ENCODE peak calls at places on chromosomes 12 and 14, in four cellular contexts. M is lung; V is CD8-positive, alpha-beta T cell; U is heart right ventricle. E is an unnamed sample.

GRCh38 chr12:90936230-90937005 is 18.6 kb downstream of the CCER1 start:
- ATAC-seq in M (no peak), V (no peak), U (no peak), E (no peak)

GRCh38 chr14:70152704-70153103 is 36.0 kb downstream of the SLC8A3 start:
- ATAC-seq in M (no peak), V (no peak), U (no peak), E (no peak)

GRCh38 chr12:1598757-1599156 is 4.4 kb upstream of the FBXL14 start:
- ATAC-seq in M (no peak), V (no peak), U (no peak), E (no peak)

GRCh38 chr12:107200394-107200793 is 107.0 kb upstream of the CRY1 start:
- ATAC-seq in M (no peak), V (no peak), U (no peak), E (no peak)

GRCh38 chr12:8823565-8824300 is 1.3 kb downstream of the A2ML1 start:
- ATAC-seq in M (no peak), V (no peak), U (no peak), E (peak)

GRCh38 chr14:61559641-61560201 is 135.6 kb upstream of the HIF1A start:
- ATAC-seq in M (no peak), V (no peak), U (no peak), E (no peak)

GRCh38 chr14:53999061-53999488 is 42.5 kb upstream of the BMP4 start:
- ATAC-seq in M (no peak), V (no peak), U (no peak), E (no peak)

GRCh38 chr12:111359231-111359913 is 9.5 kb downstream of the PHETA1 start:
- ATAC-seq in M (no peak), V (no peak), U (no peak), E (no peak)

GRCh38 chr12:129016159-129016558 is 162.9 kb downstream of the GLT1D1 start:
- ATAC-seq in M (no peak), V (no peak), U (no peak), E (no peak)

GRCh38 chr12:101653030-101653429 is 44.4 kb upstream of the CHPT1 start:
- ATAC-seq in M (no peak), V (no peak), U (no peak), E (no peak)

GRCh38 chr12:67792185-67792584 is 143.6 kb downstream of the DYRK2 start:
- ATAC-seq in M (no peak), V (no peak), U (peak), E (no peak)

GRCh38 chr12:3216726-3217682 is 139.8 kb downstream of the TSPAN9 start:
- ATAC-seq in M (no peak), V (no peak), U (peak), E (no peak)

GRCh38 chr12:38961683-38962082 is 56.3 kb upstream of the CPNE8 start:
- ATAC-seq in M (no peak), V (no peak), U (no peak), E (no peak)

GRCh38 chr12:119322324-119322723 is 12.2 kb upstream of the CCDC60 start:
- ATAC-seq in M (no peak), V (no peak), U (peak), E (no peak)

GRCh38 chr12:71186571-71187288 is 28.9 kb upstream of the TSPAN8 start:
- ATAC-seq in M (no peak), V (no peak), U (no peak), E (no peak)

GRCh38 chr12:71187379-71187778 is 29.6 kb upstream of the TSPAN8 start:
- ATAC-seq in M (no peak), V (no peak), U (no peak), E (no peak)

GRCh38 chr12:71183018-71183417 is 25.2 kb upstream of the TSPAN8 start:
- ATAC-seq in M (no peak), V (no peak), U (peak), E (no peak)

GRCh38 chr12:71178162-71178561 is 20.4 kb upstream of the TSPAN8 start:
- ATAC-seq in M (no peak), V (no peak), U (no peak), E (no peak)

DNA sequence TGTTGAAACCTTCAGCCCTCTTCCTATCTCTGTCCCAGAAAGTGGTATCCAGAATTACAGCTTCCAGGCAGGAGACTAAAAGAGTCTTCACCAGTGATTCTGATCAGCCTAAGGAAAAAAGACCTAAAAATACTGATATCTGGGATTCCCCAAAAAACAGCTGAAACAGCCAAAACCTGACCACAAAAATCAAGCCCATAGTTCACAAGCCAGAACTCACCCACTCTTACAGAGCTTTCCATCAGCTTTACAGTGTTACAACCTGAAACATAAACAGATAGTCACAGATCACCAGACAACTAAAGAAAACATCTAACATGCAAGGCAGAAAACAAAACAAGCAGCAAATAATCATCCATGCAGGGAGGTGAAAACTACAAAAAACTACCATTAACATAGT is 26.0 kb upstream of the TSPAN8 start:
- ATAC-seq in M (no peak), V (no peak), U (no peak), E (no peak)
- H3K4me3 ChIP-seq in M (no peak), V (no peak), U (no peak), E (no peak)

GRCh38 chr12:6849976-6850560 is 1.0 kb downstream of the CDCA3 start:
- ATAC-seq in M (no peak), V (no peak), U (no peak), E (no peak)
- H3K4me3 ChIP-seq in M (no peak), V (no peak), U (no peak), E (no peak)

DNA sequence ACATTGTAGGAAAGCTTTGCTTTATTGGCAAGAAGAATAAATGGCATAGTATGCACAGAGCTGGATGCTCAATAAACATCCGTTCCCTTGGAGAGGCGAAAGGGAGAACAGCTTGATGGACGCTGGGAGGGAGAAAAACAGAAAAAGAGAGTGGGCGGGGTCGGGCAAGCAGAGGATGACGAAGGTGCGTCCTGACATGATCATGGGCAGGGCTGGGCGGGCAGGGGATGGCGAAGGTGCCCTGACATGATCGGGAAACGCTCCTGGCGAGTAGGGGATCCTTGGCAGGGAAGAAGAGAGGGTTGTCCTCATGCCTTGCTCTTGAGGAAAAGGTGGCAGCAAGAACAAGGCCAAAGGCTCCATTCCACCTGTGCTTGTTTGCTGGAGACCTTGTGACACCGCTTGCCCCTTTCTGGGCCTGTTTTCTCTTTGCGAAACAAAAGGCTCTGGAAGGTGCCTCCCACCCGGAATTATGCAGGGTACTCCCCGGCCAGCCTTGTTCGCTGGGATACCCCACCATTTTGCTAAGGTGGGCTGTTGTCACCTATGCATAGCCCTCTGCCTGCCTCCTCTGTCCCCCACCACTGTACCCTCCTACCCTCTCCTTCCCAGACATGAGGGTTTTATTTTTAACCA is 21.1 kb downstream of the IRF2BPL start:
- ATAC-seq in M (no peak), V (no peak), U (no peak), E (no peak)
- H3K4me3 ChIP-seq in M (no peak), V (no peak), U (no peak), E (no peak)

GRCh38 chr12:89427508-89428156 is 75.3 kb upstream of the DUSP6 start:
- ATAC-seq in M (no peak), V (no peak), U (no peak), E (no peak)
- H3K4me3 ChIP-seq in M (no peak), V (no peak), U (no peak), E (no peak)

DNA sequence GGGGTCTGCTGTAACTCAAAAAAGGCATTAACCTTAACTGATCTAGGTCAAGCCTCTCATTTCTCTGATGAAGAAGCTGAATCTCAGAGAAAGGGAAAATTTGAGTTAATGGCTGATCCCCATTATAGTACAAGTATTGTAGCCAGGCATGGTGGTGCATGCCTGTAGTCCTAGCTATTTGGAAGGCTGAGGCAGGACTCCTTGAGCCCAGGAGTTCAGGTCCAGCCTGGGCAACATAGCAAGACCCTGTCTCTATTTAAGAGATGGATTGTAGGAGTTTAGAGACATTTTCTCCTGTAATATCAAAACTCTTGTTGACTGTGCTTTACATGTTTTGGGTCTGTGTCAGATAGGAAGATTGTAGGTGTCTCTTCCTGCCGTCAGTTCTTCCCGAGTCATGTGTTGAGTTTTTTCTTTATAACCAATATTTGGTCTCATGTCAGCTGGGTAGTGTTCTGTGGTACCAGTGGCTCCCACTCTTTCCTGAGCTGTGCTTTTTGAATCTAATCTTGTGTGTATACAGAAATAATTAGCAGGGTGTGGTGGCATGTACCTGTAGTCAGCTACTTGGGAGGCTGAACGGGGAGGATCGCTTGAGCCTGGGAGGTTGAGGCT is 8.6 kb downstream of the COPZ1 start:
- ATAC-seq in M (no peak), V (no peak), U (no peak), E (no peak)
- H3K4me3 ChIP-seq in M (no peak), V (no peak), U (no peak), E (no peak)

GRCh38 chr12:468671-469389 is 9.1 kb downstream of the B4GALNT3 start:
- ATAC-seq in M (no peak), V (no peak), U (no peak), E (no peak)
- H3K4me3 ChIP-seq in M (no peak), V (no peak), U (no peak), E (no peak)

GRCh38 chr14:105086833-105087307 is 21.6 kb upstream of the GPR132 start:
- ATAC-seq in M (peak), V (peak), U (peak), E (peak)

GRCh38 chr14:105087963-105088811 is 23.0 kb upstream of the GPR132 start:
- ATAC-seq in M (peak), V (no peak), U (peak), E (peak)

GRCh38 chr14:105088812-105089745 is 23.8 kb upstream of the GPR132 start:
- ATAC-seq in M (no peak), V (no peak), U (no peak), E (no peak)

GRCh38 chr14:105085766-105086165 is 20.5 kb upstream of the GPR132 start:
- ATAC-seq in M (no peak), V (no peak), U (no peak), E (no peak)

GRCh38 chr14:105087308-105087962 is 22.2 kb upstream of the GPR132 start:
- ATAC-seq in M (peak), V (peak), U (no peak), E (peak)
- H3K4me3 ChIP-seq in M (no peak), V (peak), U (peak), E (peak)

GRCh38 chr14:74610199-74610865 is 1.7 kb downstream of the LTBP2 start:
- ATAC-seq in M (no peak), V (no peak), U (no peak), E (no peak)
- H3K4me3 ChIP-seq in M (peak), V (no peak), U (peak), E (no peak)

E was measured in gastroesophageal sphincter.